ENCODE peak calls at places on chromosomes 7 and 10, in seven cellular contexts. U, B, T, I, M, Z and X are unnamed samples.
A peak's percentile ranks its signal among the peaks of the same experiment; 100 is the strongest.

GRCh38 chr10:105207596-105207995 is 566.5 kb downstream of the SORCS3 start:
- DNase-seq in U (no peak), B (no peak), T (no peak), I (no peak), M (no peak), Z (no peak), X (no peak)

GRCh38 chr7:105838273-105839141 is 37.9 kb downstream of the ATXN7L1 start:
- DNase-seq in U (no peak), B (no peak), T (no peak), I (peak; percentile 48), M (peak; percentile 86), Z (no peak), X (no peak)

GRCh38 chr10:14810969-14811953 is 26.6 kb downstream of the CDNF start:
- DNase-seq in U (no peak), B (no peak), T (no peak), I (no peak), M (no peak), Z (no peak), X (no peak)

GRCh38 chr7:155860840-155861479 is 48.7 kb upstream of the SHH start:
- DNase-seq in U (no peak), B (no peak), T (no peak), I (peak; percentile 39), M (no peak), Z (no peak), X (no peak)

GRCh38 chr10:133335238-133336122 is 1.2 kb downstream of the CALY start:
- DNase-seq in U (no peak), B (peak; percentile 86), T (peak; percentile 74), I (no peak), M (peak; percentile 9), Z (peak; percentile 47), X (peak; percentile 64)

GRCh38 chr10:124603376-124604213 is 140.6 kb downstream of the FAM53B start:
- DNase-seq in U (no peak), B (no peak), T (no peak), I (no peak), M (no peak), Z (no peak), X (no peak)

GRCh38 chr7:16299853-16300252 is 121.5 kb downstream of the CRPPA start:
- DNase-seq in U (no peak), B (no peak), T (no peak), I (no peak), M (no peak), Z (no peak), X (no peak)

GRCh38 chr10:110553905-110554304 is 13.6 kb upstream of the SMC3 start:
- DNase-seq in U (no peak), B (no peak), T (no peak), I (no peak), M (no peak), Z (no peak), X (no peak)